ENCODE peak calls at places on chromosomes 7 and 10, in eight cellular contexts. One of them, this sample, is unnamed.

GRCh38 chr10:95217476-95217875 is 23.4 kb downstream of the ACSM6 start:
- DNase-seq in heart left ventricle: no peak
- DNase-seq in A549: no peak
- DNase-seq in sigmoid colon: no peak
- DNase-seq in IMR-90: peak; percentile 35
- DNase-seq in esophagus squamous epithelium: no peak
- DNase-seq in uterus: no peak
- DNase-seq in GM12892: no peak
- DNase-seq in this sample: no peak

GRCh38 chr7:100007887-100008286 is 7.5 kb upstream of the ZKSCAN1 start:
- DNase-seq in heart left ventricle: no peak
- DNase-seq in A549: no peak
- DNase-seq in sigmoid colon: no peak
- DNase-seq in IMR-90: no peak
- DNase-seq in esophagus squamous epithelium: no peak
- DNase-seq in uterus: no peak
- DNase-seq in GM12892: no peak
- DNase-seq in this sample: no peak

GRCh38 chr10:97180986-97181385 is 4.8 kb downstream of the SLIT1 start:
- DNase-seq in heart left ventricle: no peak
- DNase-seq in A549: no peak
- DNase-seq in sigmoid colon: no peak
- DNase-seq in IMR-90: no peak
- DNase-seq in esophagus squamous epithelium: no peak
- DNase-seq in uterus: no peak
- DNase-seq in GM12892: no peak
- DNase-seq in this sample: no peak

GRCh38 chr7:27117687-27118491 is 12.7 kb downstream of the HOXA4 start:
- DNase-seq in heart left ventricle: no peak
- DNase-seq in A549: peak; percentile 59
- DNase-seq in sigmoid colon: peak; percentile 64
- DNase-seq in IMR-90: peak; percentile 97
- DNase-seq in esophagus squamous epithelium: no peak
- DNase-seq in uterus: no peak
- DNase-seq in GM12892: no peak
- DNase-seq in this sample: no peak

GRCh38 chr10:4263281-4263921 is 478.4 kb upstream of the KLF6 start:
- DNase-seq in heart left ventricle: no peak
- DNase-seq in A549: no peak
- DNase-seq in sigmoid colon: no peak
- DNase-seq in IMR-90: no peak
- DNase-seq in esophagus squamous epithelium: no peak
- DNase-seq in uterus: peak; percentile 47
- DNase-seq in GM12892: no peak
- DNase-seq in this sample: no peak

GRCh38 chr7:26151096-26151495 is 902 bp upstream of the NFE2L3 start:
- DNase-seq in heart left ventricle: no peak
- DNase-seq in A549: no peak
- DNase-seq in sigmoid colon: no peak
- DNase-seq in IMR-90: no peak
- DNase-seq in esophagus squamous epithelium: no peak
- DNase-seq in uterus: no peak
- DNase-seq in GM12892: no peak
- DNase-seq in this sample: no peak

GRCh38 chr7:155885162-155886160 is 73.2 kb upstream of the SHH start:
- DNase-seq in heart left ventricle: peak; percentile 50
- DNase-seq in A549: peak; percentile 53
- DNase-seq in sigmoid colon: peak; percentile 44
- DNase-seq in IMR-90: peak; percentile 75
- DNase-seq in esophagus squamous epithelium: no peak
- DNase-seq in uterus: no peak
- DNase-seq in GM12892: no peak
- DNase-seq in this sample: peak; percentile 91

GRCh38 chr7:15571303-15571878 is 9.6 kb upstream of the AGMO start:
- DNase-seq in heart left ventricle: no peak
- DNase-seq in A549: no peak
- DNase-seq in sigmoid colon: no peak
- DNase-seq in IMR-90: peak; percentile 12
- DNase-seq in esophagus squamous epithelium: no peak
- DNase-seq in uterus: no peak
- DNase-seq in GM12892: no peak
- DNase-seq in this sample: no peak

GRCh38 chr7:146875222-146875785 is 758.7 kb downstream of the CNTNAP2 start:
- DNase-seq in heart left ventricle: no peak
- DNase-seq in A549: no peak
- DNase-seq in sigmoid colon: no peak
- DNase-seq in IMR-90: no peak
- DNase-seq in esophagus squamous epithelium: no peak
- DNase-seq in uterus: no peak
- DNase-seq in GM12892: no peak
- DNase-seq in this sample: no peak

GRCh38 chr7:13920053-13920697 is 69.3 kb downstream of the ETV1 start:
- DNase-seq in heart left ventricle: peak; percentile 37
- DNase-seq in A549: peak; percentile 86
- DNase-seq in sigmoid colon: no peak
- DNase-seq in IMR-90: peak; percentile 100
- DNase-seq in esophagus squamous epithelium: no peak
- DNase-seq in uterus: no peak
- DNase-seq in GM12892: no peak
- DNase-seq in this sample: peak; percentile 55

GRCh38 chr7:32680259-32681173 is 185.2 kb downstream of the AVL9 start:
- DNase-seq in heart left ventricle: no peak
- DNase-seq in A549: no peak
- DNase-seq in sigmoid colon: no peak
- DNase-seq in IMR-90: peak; percentile 80
- DNase-seq in esophagus squamous epithelium: no peak
- DNase-seq in uterus: no peak
- DNase-seq in GM12892: no peak
- DNase-seq in this sample: no peak

GRCh38 chr7:133491319-133491718 is 238.4 kb downstream of the EXOC4 start:
- DNase-seq in heart left ventricle: no peak
- DNase-seq in A549: no peak
- DNase-seq in sigmoid colon: no peak
- DNase-seq in IMR-90: no peak
- DNase-seq in esophagus squamous epithelium: no peak
- DNase-seq in uterus: no peak
- DNase-seq in GM12892: no peak
- DNase-seq in this sample: no peak

GRCh38 chr10:1434202-1434601 is 303.1 kb downstream of the ADARB2 start:
- DNase-seq in heart left ventricle: no peak
- DNase-seq in A549: no peak
- DNase-seq in sigmoid colon: no peak
- DNase-seq in IMR-90: no peak
- DNase-seq in esophagus squamous epithelium: no peak
- DNase-seq in uterus: no peak
- DNase-seq in GM12892: no peak
- DNase-seq in this sample: no peak

GRCh38 chr7:6419310-6419773 is 28.4 kb downstream of the DAGLB start:
- DNase-seq in heart left ventricle: no peak
- DNase-seq in A549: no peak
- DNase-seq in sigmoid colon: no peak
- DNase-seq in IMR-90: no peak
- DNase-seq in esophagus squamous epithelium: no peak
- DNase-seq in uterus: no peak
- DNase-seq in GM12892: no peak
- DNase-seq in this sample: no peak

GRCh38 chr10:103153765-103154197 is 39.3 kb downstream of the NT5C2 start:
- DNase-seq in heart left ventricle: no peak
- DNase-seq in A549: peak; percentile 20
- DNase-seq in sigmoid colon: no peak
- DNase-seq in IMR-90: peak; percentile 62
- DNase-seq in esophagus squamous epithelium: no peak
- DNase-seq in uterus: no peak
- DNase-seq in GM12892: no peak
- DNase-seq in this sample: no peak

GRCh38 chr10:70887804-70888800 is at the start of gene PCBD1:
- DNase-seq in heart left ventricle: peak; percentile 72
- DNase-seq in A549: peak; percentile 81
- DNase-seq in sigmoid colon: peak; percentile 91
- DNase-seq in IMR-90: peak; percentile 36
- DNase-seq in esophagus squamous epithelium: no peak
- DNase-seq in uterus: peak; percentile 81
- DNase-seq in GM12892: peak; percentile 72
- DNase-seq in this sample: peak; percentile 90
- TF ChIP-seq POLR2A in heart left ventricle: no peak
- TF ChIP-seq POLR2A in A549: peak; percentile 85
- TF ChIP-seq POLR2A in sigmoid colon: peak; percentile 19
- TF ChIP-seq POLR2A in IMR-90: no peak
- TF ChIP-seq POLR2A in esophagus squamous epithelium: peak; percentile 19
- TF ChIP-seq POLR2A in uterus: peak; percentile 57
- TF ChIP-seq POLR2A in GM12892: peak; percentile 39
- TF ChIP-seq POLR2A in this sample: peak; percentile 34

DNA sequence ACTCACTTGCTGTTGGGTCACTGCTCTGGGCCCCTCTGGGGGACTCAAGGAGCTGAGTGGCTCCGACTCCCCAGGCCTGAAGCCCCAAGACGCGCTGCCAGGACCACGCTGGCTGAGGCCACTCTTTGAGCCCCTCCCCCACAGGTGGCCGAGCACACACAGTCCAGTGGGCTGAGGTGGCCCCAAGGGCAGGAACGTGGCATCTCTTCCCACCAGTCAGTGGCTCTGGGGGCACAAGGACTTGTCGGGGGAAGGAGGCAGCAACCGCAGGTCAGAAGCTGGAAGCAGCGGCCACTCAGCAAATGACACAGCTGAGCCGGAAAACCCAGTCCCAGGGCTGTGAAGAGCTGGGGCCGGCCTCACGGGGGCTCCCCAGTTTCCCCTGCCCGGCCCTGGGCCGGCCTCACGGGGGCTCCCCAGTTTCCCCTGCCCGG is 24.1 kb downstream of the GRIFIN start:
- DNase-seq in heart left ventricle: no peak
- DNase-seq in A549: no peak
- DNase-seq in sigmoid colon: no peak
- DNase-seq in IMR-90: no peak
- DNase-seq in esophagus squamous epithelium: no peak
- DNase-seq in uterus: no peak
- DNase-seq in GM12892: peak; percentile 50
- DNase-seq in this sample: no peak
- TF ChIP-seq POLR2A in heart left ventricle: no peak
- TF ChIP-seq POLR2A in A549: no peak
- TF ChIP-seq POLR2A in sigmoid colon: no peak
- TF ChIP-seq POLR2A in IMR-90: no peak
- TF ChIP-seq POLR2A in esophagus squamous epithelium: no peak
- TF ChIP-seq POLR2A in uterus: no peak
- TF ChIP-seq POLR2A in GM12892: no peak
- TF ChIP-seq POLR2A in this sample: no peak

GRCh38 chr7:37920619-37921339 is at the start of gene EPDR1:
- DNase-seq in heart left ventricle: peak; percentile 49
- DNase-seq in A549: peak; percentile 89
- DNase-seq in sigmoid colon: peak; percentile 73
- DNase-seq in IMR-90: no peak
- DNase-seq in esophagus squamous epithelium: no peak
- DNase-seq in uterus: peak; percentile 49
- DNase-seq in GM12892: no peak
- DNase-seq in this sample: peak; percentile 76
- TF ChIP-seq POLR2A in heart left ventricle: no peak
- TF ChIP-seq POLR2A in A549: peak; percentile 86
- TF ChIP-seq POLR2A in sigmoid colon: no peak
- TF ChIP-seq POLR2A in IMR-90: no peak
- TF ChIP-seq POLR2A in esophagus squamous epithelium: peak; percentile 23
- TF ChIP-seq POLR2A in uterus: peak; percentile 21
- TF ChIP-seq POLR2A in GM12892: no peak
- TF ChIP-seq POLR2A in this sample: peak; percentile 90

DNA sequence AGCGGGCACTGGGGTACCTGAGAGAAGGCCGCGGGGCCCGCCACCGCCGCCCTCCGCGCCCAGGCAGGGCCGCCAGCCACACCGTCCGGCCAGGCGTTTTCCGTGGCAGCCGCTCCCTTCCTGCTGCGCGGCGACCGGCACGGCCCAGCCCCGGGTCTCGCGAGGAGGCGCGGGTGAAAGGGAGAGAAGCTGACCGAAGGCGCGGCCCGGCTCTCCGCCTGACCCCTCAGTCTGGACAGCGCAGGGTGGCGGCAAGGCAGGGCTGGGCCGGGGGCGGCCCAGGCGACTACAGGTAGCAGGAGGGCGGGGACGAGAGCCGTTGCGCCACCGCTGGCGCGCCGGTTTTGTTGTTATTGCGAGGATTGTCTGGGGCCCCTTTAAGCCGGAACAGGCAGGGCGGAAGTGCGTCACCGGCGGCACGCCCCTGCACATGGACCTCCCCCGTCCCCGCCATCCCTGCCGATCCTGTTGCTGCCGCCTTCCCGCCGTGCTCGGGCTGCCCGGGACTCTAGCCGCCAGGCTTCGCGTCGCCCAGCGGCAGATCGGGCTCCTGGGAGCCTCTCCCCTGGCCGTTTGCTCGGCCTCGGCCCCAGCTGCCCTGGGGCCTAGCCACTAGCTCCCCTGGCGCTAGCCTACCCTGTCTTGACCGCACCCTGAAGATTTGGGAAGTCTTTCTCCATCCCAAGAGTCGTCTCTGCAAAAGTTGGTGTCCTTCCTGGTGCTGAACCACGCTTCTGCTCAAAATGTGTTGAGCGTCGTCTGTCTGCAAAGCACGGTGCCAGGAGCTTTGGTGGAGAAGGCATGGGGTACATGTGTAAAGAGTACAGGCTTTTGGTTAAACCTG is at the start of gene HERPUD2:
- DNase-seq in heart left ventricle: peak; percentile 94
- DNase-seq in A549: peak; percentile 95
- DNase-seq in sigmoid colon: peak; percentile 97
- DNase-seq in IMR-90: peak; percentile 86
- DNase-seq in esophagus squamous epithelium: peak; percentile 73
- DNase-seq in uterus: peak; percentile 90
- DNase-seq in GM12892: peak; percentile 86
- DNase-seq in this sample: peak; percentile 95
- TF ChIP-seq POLR2A in heart left ventricle: peak; percentile 14
- TF ChIP-seq POLR2A in A549: peak; percentile 84
- TF ChIP-seq POLR2A in sigmoid colon: peak; percentile 76
- TF ChIP-seq POLR2A in IMR-90: peak; percentile 85
- TF ChIP-seq POLR2A in esophagus squamous epithelium: peak; percentile 92
- TF ChIP-seq POLR2A in uterus: peak; percentile 93
- TF ChIP-seq POLR2A in GM12892: peak; percentile 87
- TF ChIP-seq POLR2A in this sample: peak; percentile 90

This sample was measured in H54.